ENCODE peak calls at places on chromosomes 3 and 15, in ten cellular contexts. One of them, this sample, is unnamed.

GRCh38 chr3:79085166-79085565 is 682.6 kb downstream of the ROBO1 start:
- DNase-seq in IMR-90: peak
- DNase-seq in neural progenitor cell: no peak
- DNase-seq in GM23248: peak
- DNase-seq in neuronal stem cell: no peak
- DNase-seq in astrocyte: peak
- DNase-seq in fibroblast of lung: peak
- DNase-seq in K562: no peak
- DNase-seq in mesenchymal stem cell: peak
- DNase-seq in endothelial cell of umbilical vein: no peak
- DNase-seq in this sample: no peak

GRCh38 chr3:38829404-38829803 is 13.4 kb upstream of the SCN10A start:
- DNase-seq in IMR-90: peak
- DNase-seq in neural progenitor cell: no peak
- DNase-seq in GM23248: peak
- DNase-seq in neuronal stem cell: no peak
- DNase-seq in astrocyte: peak
- DNase-seq in fibroblast of lung: peak
- DNase-seq in K562: no peak
- DNase-seq in mesenchymal stem cell: peak
- DNase-seq in endothelial cell of umbilical vein: peak
- DNase-seq in this sample: peak

GRCh38 chr3:87873136-87873535 is 185.7 kb downstream of the CGGBP1 start:
- DNase-seq in IMR-90: no peak
- DNase-seq in neural progenitor cell: no peak
- DNase-seq in GM23248: peak
- DNase-seq in neuronal stem cell: no peak
- DNase-seq in astrocyte: no peak
- DNase-seq in fibroblast of lung: peak
- DNase-seq in K562: no peak
- DNase-seq in mesenchymal stem cell: no peak
- DNase-seq in endothelial cell of umbilical vein: no peak
- DNase-seq in this sample: peak

GRCh38 chr3:140529096-140529495 is 148.8 kb upstream of the TRIM42 start:
- DNase-seq in IMR-90: peak
- DNase-seq in neural progenitor cell: no peak
- DNase-seq in GM23248: peak
- DNase-seq in neuronal stem cell: no peak
- DNase-seq in astrocyte: peak
- DNase-seq in fibroblast of lung: peak
- DNase-seq in K562: no peak
- DNase-seq in mesenchymal stem cell: peak
- DNase-seq in endothelial cell of umbilical vein: no peak
- DNase-seq in this sample: peak

GRCh38 chr15:23565395-23566069 is at the start of gene MKRN3:
- DNase-seq in IMR-90: peak
- DNase-seq in neural progenitor cell: peak
- DNase-seq in GM23248: peak
- DNase-seq in neuronal stem cell: peak
- DNase-seq in astrocyte: peak
- DNase-seq in fibroblast of lung: peak
- DNase-seq in K562: peak
- DNase-seq in mesenchymal stem cell: no peak
- DNase-seq in endothelial cell of umbilical vein: peak
- DNase-seq in this sample: no peak

GRCh38 chr3:158961497-158961896 is 159.6 kb downstream of the MFSD1 start:
- DNase-seq in IMR-90: no peak
- DNase-seq in neural progenitor cell: peak
- DNase-seq in GM23248: no peak
- DNase-seq in neuronal stem cell: peak
- DNase-seq in astrocyte: no peak
- DNase-seq in fibroblast of lung: no peak
- DNase-seq in K562: no peak
- DNase-seq in mesenchymal stem cell: no peak
- DNase-seq in endothelial cell of umbilical vein: no peak
- DNase-seq in this sample: no peak

GRCh38 chr3:178915365-178915764 is 156.2 kb downstream of the ZMAT3 start:
- DNase-seq in IMR-90: no peak
- DNase-seq in neural progenitor cell: no peak
- DNase-seq in GM23248: no peak
- DNase-seq in neuronal stem cell: no peak
- DNase-seq in astrocyte: no peak
- DNase-seq in fibroblast of lung: no peak
- DNase-seq in K562: no peak
- DNase-seq in mesenchymal stem cell: no peak
- DNase-seq in endothelial cell of umbilical vein: no peak
- DNase-seq in this sample: no peak

GRCh38 chr3:173957646-173958045 is 560.1 kb downstream of the NLGN1 start:
- DNase-seq in IMR-90: no peak
- DNase-seq in neural progenitor cell: no peak
- DNase-seq in GM23248: no peak
- DNase-seq in neuronal stem cell: no peak
- DNase-seq in astrocyte: no peak
- DNase-seq in fibroblast of lung: no peak
- DNase-seq in K562: no peak
- DNase-seq in mesenchymal stem cell: no peak
- DNase-seq in endothelial cell of umbilical vein: no peak
- DNase-seq in this sample: no peak

GRCh38 chr15:96232335-96232734 is 98.2 kb upstream of the NR2F2 start:
- DNase-seq in IMR-90: no peak
- DNase-seq in neural progenitor cell: no peak
- DNase-seq in GM23248: no peak
- DNase-seq in neuronal stem cell: no peak
- DNase-seq in astrocyte: no peak
- DNase-seq in fibroblast of lung: no peak
- DNase-seq in K562: no peak
- DNase-seq in mesenchymal stem cell: no peak
- DNase-seq in endothelial cell of umbilical vein: no peak
- DNase-seq in this sample: peak

GRCh38 chr15:83837946-83838571 is 184.1 kb downstream of the ADAMTSL3 start:
- DNase-seq in IMR-90: peak
- DNase-seq in neural progenitor cell: peak
- DNase-seq in GM23248: peak
- DNase-seq in neuronal stem cell: peak
- DNase-seq in astrocyte: no peak
- DNase-seq in fibroblast of lung: no peak
- DNase-seq in K562: no peak
- DNase-seq in mesenchymal stem cell: peak
- DNase-seq in endothelial cell of umbilical vein: no peak
- DNase-seq in this sample: peak

GRCh38 chr15:48052871-48053383 is 67.9 kb upstream of the SLC24A5 start:
- DNase-seq in IMR-90: no peak
- DNase-seq in neural progenitor cell: no peak
- DNase-seq in GM23248: peak
- DNase-seq in neuronal stem cell: no peak
- DNase-seq in astrocyte: peak
- DNase-seq in fibroblast of lung: peak
- DNase-seq in K562: no peak
- DNase-seq in mesenchymal stem cell: no peak
- DNase-seq in endothelial cell of umbilical vein: no peak
- DNase-seq in this sample: peak

DNA sequence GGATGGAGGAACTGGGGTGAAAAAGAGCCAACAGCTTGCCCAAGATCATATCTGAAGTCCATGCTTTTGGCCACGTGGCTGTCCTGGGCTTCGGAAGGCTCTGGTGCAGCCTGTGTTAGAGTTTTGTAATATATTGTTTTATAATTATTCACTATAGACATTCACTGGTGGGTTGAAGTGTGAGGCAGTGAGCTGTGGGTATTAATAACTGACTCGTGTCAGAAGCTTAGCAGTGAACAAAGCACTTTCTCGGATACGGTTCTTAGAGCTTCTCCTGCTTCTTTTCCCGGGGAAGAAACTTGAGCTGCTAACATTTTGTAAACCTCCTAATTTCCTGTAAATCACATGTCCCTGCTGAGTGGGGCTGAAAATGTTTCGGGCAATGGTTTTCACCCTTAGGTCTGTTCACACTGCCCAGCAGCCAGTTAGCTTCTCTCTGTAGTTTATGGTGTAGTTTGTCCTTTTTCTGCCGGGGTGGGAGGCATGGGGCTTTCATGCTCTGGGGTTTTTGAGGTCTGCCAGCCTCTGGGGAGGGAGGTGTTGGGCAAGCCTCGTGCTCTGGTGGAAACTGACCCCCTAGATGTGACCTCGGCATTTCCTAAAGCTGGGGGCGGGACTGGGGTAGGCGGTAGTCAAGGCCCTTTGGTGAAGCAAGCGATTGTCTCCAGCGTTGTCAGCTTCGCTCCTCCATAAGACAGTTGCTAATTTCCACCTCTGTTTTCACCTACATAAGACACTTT is 1.7 kb downstream of the MRAS start:
- DNase-seq in IMR-90: peak
- DNase-seq in neural progenitor cell: no peak
- DNase-seq in GM23248: peak
- DNase-seq in neuronal stem cell: no peak
- DNase-seq in astrocyte: no peak
- DNase-seq in fibroblast of lung: peak
- DNase-seq in K562: peak
- DNase-seq in mesenchymal stem cell: peak
- DNase-seq in endothelial cell of umbilical vein: peak
- DNase-seq in this sample: no peak
- H3K4me2 ChIP-seq in IMR-90: peak
- H3K4me2 ChIP-seq in neural progenitor cell: no peak
- H3K4me2 ChIP-seq in GM23248: peak
- H3K4me2 ChIP-seq in neuronal stem cell: no peak
- H3K4me2 ChIP-seq in astrocyte: peak
- H3K4me2 ChIP-seq in fibroblast of lung: peak
- H3K4me2 ChIP-seq in K562: peak
- H3K4me2 ChIP-seq in mesenchymal stem cell: peak
- H3K4me2 ChIP-seq in endothelial cell of umbilical vein: no peak
- H3K4me2 ChIP-seq in this sample: peak

DNA sequence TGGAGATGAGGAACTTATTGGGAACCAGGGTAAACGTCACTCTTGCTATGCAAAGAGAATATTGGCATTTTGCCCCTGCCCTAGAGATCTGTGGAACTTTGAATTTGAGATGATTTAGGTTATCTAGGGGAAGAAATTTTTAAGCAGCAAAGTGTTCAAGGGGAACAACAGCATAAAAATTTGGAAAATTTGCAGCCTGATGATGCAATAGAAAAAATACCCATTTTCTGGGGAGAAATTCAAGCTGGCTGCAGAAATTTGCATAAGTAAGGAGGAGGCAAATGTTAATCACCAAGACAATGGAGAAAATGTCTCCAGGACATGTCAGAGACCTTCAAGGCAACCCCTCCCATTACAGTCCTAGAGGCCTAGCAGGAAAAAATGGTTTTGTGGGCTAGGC is 4.4 kb upstream of the RPL32 start:
- DNase-seq in IMR-90: no peak
- DNase-seq in neural progenitor cell: no peak
- DNase-seq in GM23248: no peak
- DNase-seq in neuronal stem cell: no peak
- DNase-seq in astrocyte: no peak
- DNase-seq in fibroblast of lung: no peak
- DNase-seq in K562: no peak
- DNase-seq in mesenchymal stem cell: no peak
- DNase-seq in endothelial cell of umbilical vein: no peak
- DNase-seq in this sample: no peak
- H2AFZ ChIP-seq in IMR-90: no peak
- H2AFZ ChIP-seq in neural progenitor cell: no peak
- H2AFZ ChIP-seq in GM23248: no peak
- H2AFZ ChIP-seq in neuronal stem cell: no peak
- H2AFZ ChIP-seq in astrocyte: no peak
- H2AFZ ChIP-seq in fibroblast of lung: no peak
- H2AFZ ChIP-seq in K562: no peak
- H2AFZ ChIP-seq in mesenchymal stem cell: no peak
- H2AFZ ChIP-seq in endothelial cell of umbilical vein: no peak
- H2AFZ ChIP-seq in this sample: no peak

DNA sequence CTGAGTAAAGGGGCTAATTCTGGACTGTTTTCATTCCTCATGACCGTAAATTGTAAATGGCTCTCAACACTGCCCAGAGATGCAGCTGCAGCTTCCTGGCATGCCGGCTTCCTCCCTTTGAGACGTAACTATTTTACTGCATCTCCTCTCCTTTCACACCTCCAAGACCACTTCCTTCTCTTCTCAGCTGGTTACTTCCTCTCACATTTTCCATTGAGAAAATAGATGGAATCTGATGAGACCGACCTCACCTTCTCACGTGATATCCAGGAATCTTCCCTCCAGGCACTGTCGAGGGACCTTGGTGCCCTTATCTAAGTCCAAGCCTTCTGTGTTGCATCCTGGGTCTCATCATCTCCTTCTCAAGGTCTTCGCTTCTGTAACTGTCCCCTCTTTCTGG is 12.7 kb downstream of the LYSMD4 start:
- DNase-seq in IMR-90: no peak
- DNase-seq in neural progenitor cell: no peak
- DNase-seq in GM23248: no peak
- DNase-seq in neuronal stem cell: no peak
- DNase-seq in astrocyte: no peak
- DNase-seq in fibroblast of lung: no peak
- DNase-seq in K562: no peak
- DNase-seq in mesenchymal stem cell: no peak
- DNase-seq in endothelial cell of umbilical vein: no peak
- DNase-seq in this sample: no peak
- H3K9ac ChIP-seq in IMR-90: no peak
- H3K9ac ChIP-seq in neural progenitor cell: no peak
- H3K9ac ChIP-seq in GM23248: no peak
- H3K9ac ChIP-seq in neuronal stem cell: no peak
- H3K9ac ChIP-seq in astrocyte: no peak
- H3K9ac ChIP-seq in fibroblast of lung: no peak
- H3K9ac ChIP-seq in K562: no peak
- H3K9ac ChIP-seq in mesenchymal stem cell: no peak
- H3K9ac ChIP-seq in endothelial cell of umbilical vein: no peak
- H3K9ac ChIP-seq in this sample: no peak

GRCh38 chr3:24832878-24833277 is 338.2 kb upstream of the THRB start:
- DNase-seq in IMR-90: no peak
- DNase-seq in neural progenitor cell: no peak
- DNase-seq in GM23248: no peak
- DNase-seq in neuronal stem cell: no peak
- DNase-seq in astrocyte: no peak
- DNase-seq in fibroblast of lung: no peak
- DNase-seq in K562: no peak
- DNase-seq in mesenchymal stem cell: no peak
- DNase-seq in endothelial cell of umbilical vein: no peak
- DNase-seq in this sample: peak

GRCh38 chr3:24829011-24829581 is 334.4 kb upstream of the THRB start:
- DNase-seq in IMR-90: no peak
- DNase-seq in neural progenitor cell: peak
- DNase-seq in GM23248: peak
- DNase-seq in neuronal stem cell: peak
- DNase-seq in astrocyte: no peak
- DNase-seq in fibroblast of lung: no peak
- DNase-seq in K562: peak
- DNase-seq in mesenchymal stem cell: peak
- DNase-seq in endothelial cell of umbilical vein: peak
- DNase-seq in this sample: no peak

GRCh38 chr3:24829632-24830229 is 335.1 kb upstream of the THRB start:
- DNase-seq in IMR-90: no peak
- DNase-seq in neural progenitor cell: peak
- DNase-seq in GM23248: peak
- DNase-seq in neuronal stem cell: peak
- DNase-seq in astrocyte: no peak
- DNase-seq in fibroblast of lung: no peak
- DNase-seq in K562: no peak
- DNase-seq in mesenchymal stem cell: peak
- DNase-seq in endothelial cell of umbilical vein: peak
- DNase-seq in this sample: no peak

GRCh38 chr3:24834442-24834841 is 339.8 kb upstream of the THRB start:
- DNase-seq in IMR-90: no peak
- DNase-seq in neural progenitor cell: no peak
- DNase-seq in GM23248: no peak
- DNase-seq in neuronal stem cell: no peak
- DNase-seq in astrocyte: no peak
- DNase-seq in fibroblast of lung: no peak
- DNase-seq in K562: no peak
- DNase-seq in mesenchymal stem cell: no peak
- DNase-seq in endothelial cell of umbilical vein: no peak
- DNase-seq in this sample: no peak

GRCh38 chr3:24830230-24831152 is 335.8 kb upstream of the THRB start:
- DNase-seq in IMR-90: no peak
- DNase-seq in neural progenitor cell: peak
- DNase-seq in GM23248: peak
- DNase-seq in neuronal stem cell: peak
- DNase-seq in astrocyte: no peak
- DNase-seq in fibroblast of lung: no peak
- DNase-seq in K562: no peak
- DNase-seq in mesenchymal stem cell: no peak
- DNase-seq in endothelial cell of umbilical vein: no peak
- DNase-seq in this sample: no peak
- H3K4me2 ChIP-seq in IMR-90: no peak
- H3K4me2 ChIP-seq in neural progenitor cell: peak
- H3K4me2 ChIP-seq in GM23248: no peak
- H3K4me2 ChIP-seq in neuronal stem cell: peak
- H3K4me2 ChIP-seq in astrocyte: peak
- H3K4me2 ChIP-seq in fibroblast of lung: peak
- H3K4me2 ChIP-seq in K562: no peak
- H3K4me2 ChIP-seq in mesenchymal stem cell: peak
- H3K4me2 ChIP-seq in endothelial cell of umbilical vein: peak
- H3K4me2 ChIP-seq in this sample: peak